ENCODE peak calls at places on chromosome 9, in six cellular contexts. One of them, this sample, is unnamed.
A peak's percentile ranks its signal among the peaks of the same experiment; 100 is the strongest.

GRCh38 chr9:21833090-21833801 is 30.8 kb downstream of the MTAP start:
- DNase-seq in uterus: no peak
- DNase-seq in IMR-90: no peak
- DNase-seq in esophagus squamous epithelium: no peak
- DNase-seq in naive thymus-derived CD4-positive, alpha-beta T cell: no peak
- DNase-seq in left ventricle myocardium inferior: no peak
- DNase-seq in this sample: no peak

GRCh38 chr9:114902773-114903589 is 27.4 kb downstream of the TNFSF8 start:
- DNase-seq in naive thymus-derived CD4-positive, alpha-beta T cell: no peak
- DNase-seq in esophagus squamous epithelium: no peak
- DNase-seq in uterus: no peak
- DNase-seq in left ventricle myocardium inferior: no peak
- DNase-seq in IMR-90: peak; percentile 51
- DNase-seq in this sample: peak; percentile 84

GRCh38 chr9:38289486-38290275 is 102.8 kb upstream of the ALDH1B1 start:
- DNase-seq in uterus: no peak
- DNase-seq in IMR-90: no peak
- DNase-seq in esophagus squamous epithelium: no peak
- DNase-seq in left ventricle myocardium inferior: no peak
- DNase-seq in naive thymus-derived CD4-positive, alpha-beta T cell: no peak
- DNase-seq in this sample: no peak

GRCh38 chr9:20307662-20308061 is 314.6 kb downstream of the MLLT3 start:
- DNase-seq in naive thymus-derived CD4-positive, alpha-beta T cell: no peak
- DNase-seq in uterus: no peak
- DNase-seq in esophagus squamous epithelium: no peak
- DNase-seq in left ventricle myocardium inferior: no peak
- DNase-seq in IMR-90: no peak
- DNase-seq in this sample: no peak

GRCh38 chr9:96186601-96187011 is 115.4 kb downstream of the HSD17B3 start:
- DNase-seq in esophagus squamous epithelium: no peak
- DNase-seq in left ventricle myocardium inferior: no peak
- DNase-seq in uterus: no peak
- DNase-seq in naive thymus-derived CD4-positive, alpha-beta T cell: no peak
- DNase-seq in IMR-90: no peak
- DNase-seq in this sample: no peak

GRCh38 chr9:127318651-127319167 is 54.1 kb downstream of the GARNL3 start:
- DNase-seq in IMR-90: peak; percentile 76
- DNase-seq in esophagus squamous epithelium: no peak
- DNase-seq in naive thymus-derived CD4-positive, alpha-beta T cell: no peak
- DNase-seq in uterus: peak; percentile 48
- DNase-seq in left ventricle myocardium inferior: peak; percentile 25
- DNase-seq in this sample: no peak

GRCh38 chr9:136307215-136307750 is 3.4 kb upstream of the CCDC187 start:
- DNase-seq in naive thymus-derived CD4-positive, alpha-beta T cell: no peak
- DNase-seq in IMR-90: no peak
- DNase-seq in uterus: no peak
- DNase-seq in left ventricle myocardium inferior: no peak
- DNase-seq in esophagus squamous epithelium: no peak
- DNase-seq in this sample: no peak

GRCh38 chr9:123003467-123003866 is 30.0 kb upstream of the GPR21 start:
- DNase-seq in left ventricle myocardium inferior: no peak
- DNase-seq in naive thymus-derived CD4-positive, alpha-beta T cell: no peak
- DNase-seq in esophagus squamous epithelium: no peak
- DNase-seq in IMR-90: peak; percentile 61
- DNase-seq in uterus: no peak
- DNase-seq in this sample: no peak

GRCh38 chr9:114680266-114681011 is 1.6 kb downstream of the TEX48 start:
- DNase-seq in left ventricle myocardium inferior: no peak
- DNase-seq in uterus: no peak
- DNase-seq in naive thymus-derived CD4-positive, alpha-beta T cell: no peak
- DNase-seq in IMR-90: no peak
- DNase-seq in esophagus squamous epithelium: no peak
- DNase-seq in this sample: no peak

GRCh38 chr9:102225806-102226441 is 487.5 kb upstream of the GRIN3A start:
- DNase-seq in uterus: no peak
- DNase-seq in IMR-90: no peak
- DNase-seq in left ventricle myocardium inferior: no peak
- DNase-seq in naive thymus-derived CD4-positive, alpha-beta T cell: no peak
- DNase-seq in esophagus squamous epithelium: no peak
- DNase-seq in this sample: no peak

GRCh38 chr9:127200106-127200862 is 64.3 kb upstream of the GARNL3 start:
- DNase-seq in naive thymus-derived CD4-positive, alpha-beta T cell: no peak
- DNase-seq in left ventricle myocardium inferior: peak; percentile 8
- DNase-seq in IMR-90: no peak
- DNase-seq in esophagus squamous epithelium: no peak
- DNase-seq in uterus: no peak
- DNase-seq in this sample: no peak

GRCh38 chr9:78234810-78235209 is 1.1 kb upstream of the CEP78 start:
- DNase-seq in naive thymus-derived CD4-positive, alpha-beta T cell: no peak
- DNase-seq in IMR-90: peak; percentile 39
- DNase-seq in left ventricle myocardium inferior: no peak
- DNase-seq in uterus: no peak
- DNase-seq in esophagus squamous epithelium: no peak
- DNase-seq in this sample: no peak

GRCh38 chr9:129751841-129752801 is 721 bp downstream of the PTGES start:
- DNase-seq in IMR-90: no peak
- DNase-seq in uterus: no peak
- DNase-seq in naive thymus-derived CD4-positive, alpha-beta T cell: no peak
- DNase-seq in esophagus squamous epithelium: no peak
- DNase-seq in left ventricle myocardium inferior: peak; percentile 17
- DNase-seq in this sample: no peak

GRCh38 chr9:137114613-137115393 is at the start of gene DPP7:
- DNase-seq in uterus: no peak
- DNase-seq in esophagus squamous epithelium: no peak
- DNase-seq in IMR-90: peak; percentile 16
- DNase-seq in left ventricle myocardium inferior: peak; percentile 82
- DNase-seq in naive thymus-derived CD4-positive, alpha-beta T cell: peak; percentile 78
- DNase-seq in this sample: peak; percentile 77

GRCh38 chr9:106420511-106420944 is 442.4 kb upstream of the ZNF462 start:
- DNase-seq in esophagus squamous epithelium: no peak
- DNase-seq in IMR-90: no peak
- DNase-seq in left ventricle myocardium inferior: no peak
- DNase-seq in uterus: no peak
- DNase-seq in naive thymus-derived CD4-positive, alpha-beta T cell: no peak
- DNase-seq in this sample: no peak

GRCh38 chr9:70297141-70297540 is 38.4 kb downstream of the SMC5 start:
- DNase-seq in esophagus squamous epithelium: no peak
- DNase-seq in IMR-90: peak; percentile 62
- DNase-seq in left ventricle myocardium inferior: no peak
- DNase-seq in uterus: no peak
- DNase-seq in naive thymus-derived CD4-positive, alpha-beta T cell: no peak
- DNase-seq in this sample: no peak

GRCh38 chr9:79129865-79130480 is 441.8 kb upstream of the TLE4 start:
- DNase-seq in IMR-90: peak; percentile 67
- DNase-seq in left ventricle myocardium inferior: peak; percentile 23
- DNase-seq in uterus: peak; percentile 14
- DNase-seq in esophagus squamous epithelium: no peak
- DNase-seq in naive thymus-derived CD4-positive, alpha-beta T cell: no peak
- DNase-seq in this sample: no peak

GRCh38 chr9:97388721-97389238 is 23.1 kb upstream of the TDRD7 start:
- DNase-seq in IMR-90: no peak
- DNase-seq in esophagus squamous epithelium: no peak
- DNase-seq in left ventricle myocardium inferior: no peak
- DNase-seq in uterus: no peak
- DNase-seq in naive thymus-derived CD4-positive, alpha-beta T cell: no peak
- DNase-seq in this sample: no peak

GRCh38 chr9:36401179-36401740 is 1.2 kb upstream of the RNF38 start:
- DNase-seq in naive thymus-derived CD4-positive, alpha-beta T cell: no peak
- DNase-seq in left ventricle myocardium inferior: no peak
- DNase-seq in esophagus squamous epithelium: no peak
- DNase-seq in IMR-90: peak; percentile 61
- DNase-seq in uterus: no peak
- DNase-seq in this sample: no peak

GRCh38 chr9:89542461-89543021 is 44.6 kb upstream of the SEMA4D start:
- DNase-seq in left ventricle myocardium inferior: no peak
- DNase-seq in esophagus squamous epithelium: no peak
- DNase-seq in uterus: no peak
- DNase-seq in naive thymus-derived CD4-positive, alpha-beta T cell: no peak
- DNase-seq in IMR-90: no peak
- DNase-seq in this sample: no peak

GRCh38 chr9:112338561-112338960 is 5.1 kb upstream of the PTBP3 start:
- DNase-seq in esophagus squamous epithelium: no peak
- DNase-seq in left ventricle myocardium inferior: no peak
- DNase-seq in IMR-90: peak; percentile 70
- DNase-seq in naive thymus-derived CD4-positive, alpha-beta T cell: no peak
- DNase-seq in uterus: no peak
- DNase-seq in this sample: no peak

GRCh38 chr9:16100596-16101091 is 547.8 kb downstream of the CCDC171 start:
- DNase-seq in uterus: peak; percentile 76
- DNase-seq in esophagus squamous epithelium: no peak
- DNase-seq in naive thymus-derived CD4-positive, alpha-beta T cell: no peak
- DNase-seq in left ventricle myocardium inferior: peak; percentile 72
- DNase-seq in IMR-90: peak; percentile 71
- DNase-seq in this sample: no peak

GRCh38 chr9:77534376-77535057 is 113.6 kb downstream of the GNA14 start:
- DNase-seq in naive thymus-derived CD4-positive, alpha-beta T cell: no peak
- DNase-seq in uterus: no peak
- DNase-seq in left ventricle myocardium inferior: no peak
- DNase-seq in esophagus squamous epithelium: no peak
- DNase-seq in IMR-90: no peak
- DNase-seq in this sample: no peak

GRCh38 chr9:132541051-132541450 is 41.4 kb upstream of the BARHL1 start:
- DNase-seq in IMR-90: no peak
- DNase-seq in esophagus squamous epithelium: no peak
- DNase-seq in naive thymus-derived CD4-positive, alpha-beta T cell: no peak
- DNase-seq in left ventricle myocardium inferior: no peak
- DNase-seq in uterus: no peak
- DNase-seq in this sample: no peak

GRCh38 chr9:91026266-91026665 is 224.6 kb downstream of the SYK start:
- DNase-seq in IMR-90: no peak
- DNase-seq in naive thymus-derived CD4-positive, alpha-beta T cell: no peak
- DNase-seq in left ventricle myocardium inferior: no peak
- DNase-seq in esophagus squamous epithelium: no peak
- DNase-seq in uterus: no peak
- DNase-seq in this sample: no peak

GRCh38 chr9:91027005-91027404 is 225.4 kb downstream of the SYK start:
- DNase-seq in naive thymus-derived CD4-positive, alpha-beta T cell: no peak
- DNase-seq in left ventricle myocardium inferior: no peak
- DNase-seq in esophagus squamous epithelium: no peak
- DNase-seq in IMR-90: no peak
- DNase-seq in uterus: no peak
- DNase-seq in this sample: no peak

GRCh38 chr9:91024841-91025240 is 223.2 kb downstream of the SYK start:
- DNase-seq in esophagus squamous epithelium: no peak
- DNase-seq in naive thymus-derived CD4-positive, alpha-beta T cell: no peak
- DNase-seq in left ventricle myocardium inferior: no peak
- DNase-seq in IMR-90: no peak
- DNase-seq in uterus: no peak
- DNase-seq in this sample: no peak

GRCh38 chr9:91023741-91024140 is 222.1 kb downstream of the SYK start:
- DNase-seq in uterus: no peak
- DNase-seq in naive thymus-derived CD4-positive, alpha-beta T cell: no peak
- DNase-seq in esophagus squamous epithelium: no peak
- DNase-seq in left ventricle myocardium inferior: no peak
- DNase-seq in IMR-90: no peak
- DNase-seq in this sample: no peak

GRCh38 chr9:91025856-91026255 is 224.2 kb downstream of the SYK start:
- DNase-seq in naive thymus-derived CD4-positive, alpha-beta T cell: no peak
- DNase-seq in IMR-90: no peak
- DNase-seq in left ventricle myocardium inferior: no peak
- DNase-seq in esophagus squamous epithelium: no peak
- DNase-seq in uterus: no peak
- DNase-seq in this sample: no peak
- H3K4me1 ChIP-seq in naive thymus-derived CD4-positive, alpha-beta T cell: no peaks in the 10 kb centered on the region
- H3K4me1 ChIP-seq in IMR-90: no peaks in the 10 kb centered on the region
- H3K4me1 ChIP-seq in left ventricle myocardium inferior: no peaks in the 10 kb centered on the region
- H3K4me1 ChIP-seq in esophagus squamous epithelium: no peaks in the 10 kb centered on the region
- H3K4me1 ChIP-seq in uterus: no peaks in the 10 kb centered on the region
- H3K4me1 ChIP-seq in this sample: no peaks in the 10 kb centered on the region

GRCh38 chr9:134434896-134435506 is 108.7 kb downstream of the RXRA start:
- DNase-seq in IMR-90: peak; percentile 97
- DNase-seq in left ventricle myocardium inferior: peak; percentile 97
- DNase-seq in esophagus squamous epithelium: no peak
- DNase-seq in naive thymus-derived CD4-positive, alpha-beta T cell: no peak
- DNase-seq in uterus: peak; percentile 98
- DNase-seq in this sample: no peak
- H3K4me1 ChIP-seq in IMR-90: peaks cover 24% of the 10 kb centered on the region
- H3K4me1 ChIP-seq in left ventricle myocardium inferior: peaks cover 99% of the 10 kb centered on the region
- H3K4me1 ChIP-seq in esophagus squamous epithelium: peaks cover 88% of the 10 kb centered on the region
- H3K4me1 ChIP-seq in naive thymus-derived CD4-positive, alpha-beta T cell: no peaks in the 10 kb centered on the region
- H3K4me1 ChIP-seq in uterus: peaks cover 39% of the 10 kb centered on the region
- H3K4me1 ChIP-seq in this sample: no peaks in the 10 kb centered on the region

GRCh38 chr9:94056442-94056974 is 27.8 kb upstream of the PTPDC1 start:
- DNase-seq in left ventricle myocardium inferior: no peak
- DNase-seq in IMR-90: peak; percentile 76
- DNase-seq in naive thymus-derived CD4-positive, alpha-beta T cell: no peak
- DNase-seq in esophagus squamous epithelium: no peak
- DNase-seq in uterus: no peak
- DNase-seq in this sample: no peak

GRCh38 chr9:94054731-94055130 is 29.5 kb upstream of the PTPDC1 start:
- DNase-seq in IMR-90: no peak
- DNase-seq in esophagus squamous epithelium: no peak
- DNase-seq in naive thymus-derived CD4-positive, alpha-beta T cell: no peak
- DNase-seq in uterus: no peak
- DNase-seq in left ventricle myocardium inferior: peak; percentile 22
- DNase-seq in this sample: no peak

GRCh38 chr9:94061864-94062263 is 22.4 kb upstream of the PTPDC1 start:
- DNase-seq in naive thymus-derived CD4-positive, alpha-beta T cell: no peak
- DNase-seq in uterus: no peak
- DNase-seq in left ventricle myocardium inferior: no peak
- DNase-seq in esophagus squamous epithelium: no peak
- DNase-seq in IMR-90: no peak
- DNase-seq in this sample: no peak

GRCh38 chr9:94057918-94058317 is 26.3 kb upstream of the PTPDC1 start:
- DNase-seq in naive thymus-derived CD4-positive, alpha-beta T cell: no peak
- DNase-seq in uterus: no peak
- DNase-seq in IMR-90: no peak
- DNase-seq in esophagus squamous epithelium: no peak
- DNase-seq in left ventricle myocardium inferior: no peak
- DNase-seq in this sample: no peak
- H3K4me1 ChIP-seq in naive thymus-derived CD4-positive, alpha-beta T cell: no peaks in the 10 kb centered on the region
- H3K4me1 ChIP-seq in uterus: no peaks in the 10 kb centered on the region
- H3K4me1 ChIP-seq in IMR-90: peaks cover 2% of the 10 kb centered on the region
- H3K4me1 ChIP-seq in esophagus squamous epithelium: peaks cover 5% of the 10 kb centered on the region
- H3K4me1 ChIP-seq in left ventricle myocardium inferior: peaks cover 16% of the 10 kb centered on the region
- H3K4me1 ChIP-seq in this sample: no peaks in the 10 kb centered on the region

GRCh38 chr9:100474082-100474949 is 1.4 kb downstream of the TMEFF1 start:
- DNase-seq in IMR-90: no peak
- DNase-seq in left ventricle myocardium inferior: no peak
- DNase-seq in uterus: no peak
- DNase-seq in esophagus squamous epithelium: no peak
- DNase-seq in naive thymus-derived CD4-positive, alpha-beta T cell: no peak
- DNase-seq in this sample: no peak

GRCh38 chr9:100477221-100477620 is 4.3 kb downstream of the TMEFF1 start:
- DNase-seq in naive thymus-derived CD4-positive, alpha-beta T cell: no peak
- DNase-seq in left ventricle myocardium inferior: no peak
- DNase-seq in IMR-90: no peak
- DNase-seq in uterus: no peak
- DNase-seq in esophagus squamous epithelium: no peak
- DNase-seq in this sample: no peak

GRCh38 chr9:100472725-100473261 is at the start of gene TMEFF1:
- DNase-seq in IMR-90: peak; percentile 26
- DNase-seq in esophagus squamous epithelium: no peak
- DNase-seq in naive thymus-derived CD4-positive, alpha-beta T cell: peak; percentile 18
- DNase-seq in uterus: no peak
- DNase-seq in left ventricle myocardium inferior: peak; percentile 23
- DNase-seq in this sample: peak; percentile 24

GRCh38 chr9:100473271-100474081 is 527 bp downstream of the TMEFF1 start:
- DNase-seq in esophagus squamous epithelium: no peak
- DNase-seq in naive thymus-derived CD4-positive, alpha-beta T cell: peak; percentile 5
- DNase-seq in uterus: no peak
- DNase-seq in left ventricle myocardium inferior: no peak
- DNase-seq in IMR-90: peak; percentile 29
- DNase-seq in this sample: no peak

GRCh38 chr9:100474950-100475276 is 2.0 kb downstream of the TMEFF1 start:
- DNase-seq in IMR-90: no peak
- DNase-seq in esophagus squamous epithelium: no peak
- DNase-seq in left ventricle myocardium inferior: no peak
- DNase-seq in uterus: no peak
- DNase-seq in naive thymus-derived CD4-positive, alpha-beta T cell: no peak
- DNase-seq in this sample: no peak
- H3K4me1 ChIP-seq in IMR-90: no peaks in the 10 kb centered on the region
- H3K4me1 ChIP-seq in esophagus squamous epithelium: peaks cover 17% of the 10 kb centered on the region
- H3K4me1 ChIP-seq in left ventricle myocardium inferior: peaks cover 15% of the 10 kb centered on the region
- H3K4me1 ChIP-seq in uterus: no peaks in the 10 kb centered on the region
- H3K4me1 ChIP-seq in naive thymus-derived CD4-positive, alpha-beta T cell: no peaks in the 10 kb centered on the region
- H3K4me1 ChIP-seq in this sample: peaks cover 14% of the 10 kb centered on the region

This sample was measured in CD4-positive, CD25-positive, alpha-beta regulatory T cell.